ENCODE peak calls at places on chromosome 3, in five cellular contexts. L is fibroblast of pulmonary artery; B is activated CD4-positive, alpha-beta T cell treated with anti-CD3 and anti-CD28 coated beads for 4 hours; E is breast epithelium; P is AG08396. W is an unnamed sample.

GRCh38 chr3:57864853-57865252 is 108.7 kb downstream of the SLMAP start:
- DNase-seq in L (peak; percentile 56), B (no peak), E (no peak), P (no peak), W (no peak)

GRCh38 chr3:69671082-69671952 is 67.9 kb upstream of the MITF start:
- DNase-seq in L (peak; percentile 72), B (no peak), E (no peak), P (peak; percentile 68), W (peak; percentile 44)

GRCh38 chr3:123159926-123160635 is 41.7 kb upstream of the SEC22A start:
- DNase-seq in L (no peak), B (no peak), E (no peak), P (peak; percentile 72), W (peak; percentile 11)

GRCh38 chr3:40071683-40072238 is 237.7 kb upstream of the EIF1B start:
- DNase-seq in L (no peak), B (no peak), E (no peak), P (no peak), W (no peak)

GRCh38 chr3:127588675-127589577 is 1.6 kb downstream of the TPRA1 start:
- DNase-seq in L (peak; percentile 57), B (peak; percentile 10), E (no peak), P (peak; percentile 78), W (peak; percentile 56)

GRCh38 chr3:4999626-5000184 is 20.5 kb downstream of the BHLHE40 start:
- DNase-seq in L (no peak), B (no peak), E (peak; percentile 58), P (no peak), W (no peak)

GRCh38 chr3:192850501-192850981 is 67.1 kb downstream of the MB21D2 start:
- DNase-seq in L (no peak), B (peak; percentile 29), E (peak; percentile 20), P (no peak), W (peak; percentile 51)

GRCh38 chr3:183880121-183880520 is 4.6 kb downstream of the PARL start:
- DNase-seq in L (no peak), B (no peak), E (no peak), P (no peak), W (no peak)

GRCh38 chr3:59733041-59733809 is 683.4 kb upstream of the CFAP20DC start:
- DNase-seq in L (no peak), B (no peak), E (no peak), P (no peak), W (no peak)

GRCh38 chr3:138786788-138787276 is 47.9 kb downstream of the PIK3CB start:
- DNase-seq in L (peak; percentile 81), B (no peak), E (no peak), P (peak; percentile 69), W (no peak)

GRCh38 chr3:38610436-38610835 is 39.1 kb downstream of the SCN5A start:
- DNase-seq in L (no peak), B (no peak), E (no peak), P (no peak), W (no peak)

GRCh38 chr3:2645001-2645400 is 465.2 kb downstream of the IL5RA start:
- DNase-seq in L (no peak), B (no peak), E (no peak), P (no peak), W (no peak)

GRCh38 chr3:117609330-117609729 is 899.8 kb downstream of the TUSC7 start:
- DNase-seq in L (no peak), B (no peak), E (no peak), P (no peak), W (no peak)

GRCh38 chr3:150528359-150528797 is 17.9 kb downstream of the SERP1 start:
- DNase-seq in L (peak; percentile 58), B (no peak), E (no peak), P (no peak), W (no peak)

GRCh38 chr3:13316603-13317002 is 103.5 kb downstream of the NUP210 start:
- DNase-seq in L (no peak), B (no peak), E (no peak), P (no peak), W (no peak)

GRCh38 chr3:42820746-42821051 is 11.5 kb downstream of the ACKR2 start:
- DNase-seq in L (no peak), B (no peak), E (no peak), P (no peak), W (no peak)

GRCh38 chr3:161672478-161672877 is 175.9 kb downstream of the OTOL1 start:
- DNase-seq in L (no peak), B (no peak), E (no peak), P (no peak), W (no peak)

GRCh38 chr3:128787256-128788253 is 61.6 kb downstream of the RAB7A start:
- DNase-seq in L (peak; percentile 71), B (peak; percentile 51), E (no peak), P (no peak), W (no peak)

GRCh38 chr3:197241173-197241572 is 57.2 kb downstream of the DLG1 start:
- DNase-seq in L (peak; percentile 38), B (no peak), E (no peak), P (no peak), W (no peak)

GRCh38 chr3:126927405-126927750 is 55.5 kb upstream of the PLXNA1 start:
- DNase-seq in L (no peak), B (no peak), E (no peak), P (no peak), W (no peak)

GRCh38 chr3:159619341-159619885 is 369.2 kb upstream of the IL12A start:
- DNase-seq in L (peak; percentile 47), B (no peak), E (no peak), P (no peak), W (no peak)

GRCh38 chr3:194575484-194576210 is 57.6 kb downstream of the TMEM44 start:
- DNase-seq in L (peak; percentile 99), B (no peak), E (no peak), P (no peak), W (no peak)

GRCh38 chr3:158167737-158168469 is 58.0 kb downstream of the RSRC1 start:
- DNase-seq in L (peak; percentile 97), B (peak; percentile 1), E (no peak), P (peak; percentile 72), W (peak; percentile 45)

GRCh38 chr3:172156309-172156998 is 117.1 kb downstream of the FNDC3B start:
- DNase-seq in L (no peak), B (no peak), E (peak; percentile 95), P (no peak), W (no peak)

GRCh38 chr3:122146466-122146865 is 37.0 kb upstream of the CASR start:
- DNase-seq in L (no peak), B (peak; percentile 1), E (no peak), P (no peak), W (no peak)

GRCh38 chr3:155232605-155233004 is 60.9 kb downstream of the STRIT1 start:
- DNase-seq in L (peak; percentile 95), B (no peak), E (peak; percentile 85), P (peak; percentile 72), W (peak; percentile 38)

GRCh38 chr3:171384101-171384891 is 75.9 kb downstream of the TNIK start:
- DNase-seq in L (no peak), B (no peak), E (no peak), P (no peak), W (no peak)

GRCh38 chr3:13009132-13009945 is 63.9 kb downstream of the IQSEC1 start:
- DNase-seq in L (no peak), B (no peak), E (no peak), P (no peak), W (no peak)

GRCh38 chr3:184338538-184338945 is 1.1 kb downstream of the FAM131A start:
- DNase-seq in L (peak; percentile 91), B (no peak), E (peak; percentile 71), P (peak; percentile 90), W (no peak)

GRCh38 chr3:102510663-102511062 is 75.8 kb downstream of the ZPLD1 start:
- DNase-seq in L (no peak), B (no peak), E (no peak), P (no peak), W (no peak)

GRCh38 chr3:58306662-58307286 is 454 bp downstream of the HTD2 start:
- DNase-seq in L (peak; percentile 31), B (peak; percentile 4), E (no peak), P (peak; percentile 52), W (no peak)

GRCh38 chr3:38311941-38312340 is 29.8 kb downstream of the SLC22A14 start:
- DNase-seq in L (no peak), B (no peak), E (no peak), P (no peak), W (no peak)

GRCh38 chr3:151839313-151839631 is 25.4 kb downstream of the AADAC start:
- DNase-seq in L (no peak), B (no peak), E (no peak), P (no peak), W (no peak)